ENCODE peak calls at places on chromosomes 6 and 20, in ten cellular contexts. One of them, this sample, is unnamed.

GRCh38 chr6:73308712-73309533 is 45.2 kb downstream of the DPPA5 start:
- DNase-seq in ovary: no peak
- DNase-seq in mesendoderm: peak
- DNase-seq in SK-MEL-5: no peak
- DNase-seq in HT1080: peak
- DNase-seq in stimulated activated CD4-positive, alpha-beta T cell treated with anti-CD3 and anti-CD28 coated beads, Interleukin-15, amount 100 ng/mL, for 24 hours: peak
- DNase-seq in epithelial cell of esophagus: peak
- DNase-seq in AG08395: no peak
- DNase-seq in foreskin fibroblast: no peak
- DNase-seq in fibroblast of villous mesenchyme: peak
- DNase-seq in this sample: peak

GRCh38 chr6:138514860-138515540 is 15.7 kb upstream of the NHSL1 start:
- DNase-seq in ovary: no peak
- DNase-seq in foreskin fibroblast: no peak
- DNase-seq in mesendoderm: no peak
- DNase-seq in epithelial cell of esophagus: no peak
- DNase-seq in AG08395: no peak
- DNase-seq in stimulated activated CD4-positive, alpha-beta T cell treated with anti-CD3 and anti-CD28 coated beads, Interleukin-15, amount 100 ng/mL, for 24 hours: peak
- DNase-seq in SK-MEL-5: peak
- DNase-seq in HT1080: peak
- DNase-seq in fibroblast of villous mesenchyme: no peak
- DNase-seq in this sample: no peak

GRCh38 chr6:142058216-142058925 is 74.4 kb upstream of the GJE1 start:
- DNase-seq in ovary: no peak
- DNase-seq in SK-MEL-5: no peak
- DNase-seq in HT1080: no peak
- DNase-seq in fibroblast of villous mesenchyme: peak
- DNase-seq in stimulated activated CD4-positive, alpha-beta T cell treated with anti-CD3 and anti-CD28 coated beads, Interleukin-15, amount 100 ng/mL, for 24 hours: no peak
- DNase-seq in epithelial cell of esophagus: no peak
- DNase-seq in foreskin fibroblast: peak
- DNase-seq in mesendoderm: no peak
- DNase-seq in AG08395: no peak
- DNase-seq in this sample: no peak

GRCh38 chr6:75151013-75151412 is 54.8 kb downstream of the COL12A1 start:
- DNase-seq in HT1080: no peak
- DNase-seq in mesendoderm: no peak
- DNase-seq in ovary: no peak
- DNase-seq in fibroblast of villous mesenchyme: no peak
- DNase-seq in SK-MEL-5: no peak
- DNase-seq in AG08395: no peak
- DNase-seq in epithelial cell of esophagus: peak
- DNase-seq in stimulated activated CD4-positive, alpha-beta T cell treated with anti-CD3 and anti-CD28 coated beads, Interleukin-15, amount 100 ng/mL, for 24 hours: no peak
- DNase-seq in foreskin fibroblast: peak
- DNase-seq in this sample: peak

GRCh38 chr6:137089305-137089704 is 44.5 kb upstream of the IL20RA start:
- DNase-seq in epithelial cell of esophagus: no peak
- DNase-seq in ovary: no peak
- DNase-seq in stimulated activated CD4-positive, alpha-beta T cell treated with anti-CD3 and anti-CD28 coated beads, Interleukin-15, amount 100 ng/mL, for 24 hours: no peak
- DNase-seq in SK-MEL-5: no peak
- DNase-seq in fibroblast of villous mesenchyme: no peak
- DNase-seq in mesendoderm: no peak
- DNase-seq in AG08395: no peak
- DNase-seq in foreskin fibroblast: no peak
- DNase-seq in HT1080: no peak
- DNase-seq in this sample: no peak

GRCh38 chr6:32255212-32256153 is 31.6 kb upstream of the NOTCH4 start:
- DNase-seq in fibroblast of villous mesenchyme: peak
- DNase-seq in SK-MEL-5: peak
- DNase-seq in HT1080: peak
- DNase-seq in mesendoderm: peak
- DNase-seq in epithelial cell of esophagus: peak
- DNase-seq in ovary: peak
- DNase-seq in stimulated activated CD4-positive, alpha-beta T cell treated with anti-CD3 and anti-CD28 coated beads, Interleukin-15, amount 100 ng/mL, for 24 hours: peak
- DNase-seq in AG08395: peak
- DNase-seq in foreskin fibroblast: peak
- DNase-seq in this sample: peak

GRCh38 chr20:16027710-16028109 is 545.5 kb downstream of the KIF16B start:
- DNase-seq in mesendoderm: peak
- DNase-seq in fibroblast of villous mesenchyme: no peak
- DNase-seq in SK-MEL-5: no peak
- DNase-seq in epithelial cell of esophagus: no peak
- DNase-seq in foreskin fibroblast: no peak
- DNase-seq in stimulated activated CD4-positive, alpha-beta T cell treated with anti-CD3 and anti-CD28 coated beads, Interleukin-15, amount 100 ng/mL, for 24 hours: no peak
- DNase-seq in ovary: no peak
- DNase-seq in HT1080: no peak
- DNase-seq in AG08395: no peak
- DNase-seq in this sample: no peak

GRCh38 chr6:150408842-150409241 is 40.0 kb downstream of the IYD start:
- DNase-seq in stimulated activated CD4-positive, alpha-beta T cell treated with anti-CD3 and anti-CD28 coated beads, Interleukin-15, amount 100 ng/mL, for 24 hours: no peak
- DNase-seq in AG08395: no peak
- DNase-seq in foreskin fibroblast: no peak
- DNase-seq in SK-MEL-5: no peak
- DNase-seq in ovary: no peak
- DNase-seq in fibroblast of villous mesenchyme: no peak
- DNase-seq in epithelial cell of esophagus: peak
- DNase-seq in HT1080: no peak
- DNase-seq in mesendoderm: no peak
- DNase-seq in this sample: no peak

GRCh38 chr6:158014505-158015187 is 33.0 kb downstream of the SYNJ2 start:
- DNase-seq in SK-MEL-5: no peak
- DNase-seq in stimulated activated CD4-positive, alpha-beta T cell treated with anti-CD3 and anti-CD28 coated beads, Interleukin-15, amount 100 ng/mL, for 24 hours: no peak
- DNase-seq in mesendoderm: no peak
- DNase-seq in AG08395: peak
- DNase-seq in fibroblast of villous mesenchyme: no peak
- DNase-seq in HT1080: peak
- DNase-seq in foreskin fibroblast: no peak
- DNase-seq in epithelial cell of esophagus: no peak
- DNase-seq in ovary: peak
- DNase-seq in this sample: no peak

GRCh38 chr6:32092760-32093497 is 16.2 kb downstream of the TNXB start:
- DNase-seq in HT1080: no peak
- DNase-seq in stimulated activated CD4-positive, alpha-beta T cell treated with anti-CD3 and anti-CD28 coated beads, Interleukin-15, amount 100 ng/mL, for 24 hours: no peak
- DNase-seq in SK-MEL-5: no peak
- DNase-seq in foreskin fibroblast: no peak
- DNase-seq in AG08395: peak
- DNase-seq in ovary: peak
- DNase-seq in epithelial cell of esophagus: no peak
- DNase-seq in fibroblast of villous mesenchyme: peak
- DNase-seq in mesendoderm: no peak
- DNase-seq in this sample: no peak

GRCh38 chr20:45052698-45053440 is 48.1 kb downstream of the KCNS1 start:
- DNase-seq in epithelial cell of esophagus: no peak
- DNase-seq in mesendoderm: no peak
- DNase-seq in HT1080: peak
- DNase-seq in SK-MEL-5: peak
- DNase-seq in ovary: no peak
- DNase-seq in stimulated activated CD4-positive, alpha-beta T cell treated with anti-CD3 and anti-CD28 coated beads, Interleukin-15, amount 100 ng/mL, for 24 hours: peak
- DNase-seq in foreskin fibroblast: peak
- DNase-seq in fibroblast of villous mesenchyme: peak
- DNase-seq in AG08395: peak
- DNase-seq in this sample: no peak

GRCh38 chr20:31712112-31712553 is 10.5 kb downstream of the BCL2L1 start:
- DNase-seq in mesendoderm: no peak
- DNase-seq in fibroblast of villous mesenchyme: no peak
- DNase-seq in stimulated activated CD4-positive, alpha-beta T cell treated with anti-CD3 and anti-CD28 coated beads, Interleukin-15, amount 100 ng/mL, for 24 hours: no peak
- DNase-seq in AG08395: no peak
- DNase-seq in ovary: no peak
- DNase-seq in HT1080: no peak
- DNase-seq in foreskin fibroblast: no peak
- DNase-seq in epithelial cell of esophagus: no peak
- DNase-seq in SK-MEL-5: no peak
- DNase-seq in this sample: no peak

GRCh38 chr6:147382945-147383554 is 125.4 kb upstream of the SAMD5 start:
- DNase-seq in SK-MEL-5: peak
- DNase-seq in mesendoderm: peak
- DNase-seq in fibroblast of villous mesenchyme: peak
- DNase-seq in stimulated activated CD4-positive, alpha-beta T cell treated with anti-CD3 and anti-CD28 coated beads, Interleukin-15, amount 100 ng/mL, for 24 hours: no peak
- DNase-seq in AG08395: peak
- DNase-seq in HT1080: peak
- DNase-seq in ovary: no peak
- DNase-seq in foreskin fibroblast: peak
- DNase-seq in epithelial cell of esophagus: peak
- DNase-seq in this sample: peak

GRCh38 chr6:167933847-167934246 is 63.6 kb upstream of the KIF25 start:
- DNase-seq in fibroblast of villous mesenchyme: no peak
- DNase-seq in foreskin fibroblast: no peak
- DNase-seq in HT1080: no peak
- DNase-seq in AG08395: no peak
- DNase-seq in epithelial cell of esophagus: no peak
- DNase-seq in SK-MEL-5: no peak
- DNase-seq in stimulated activated CD4-positive, alpha-beta T cell treated with anti-CD3 and anti-CD28 coated beads, Interleukin-15, amount 100 ng/mL, for 24 hours: no peak
- DNase-seq in ovary: no peak
- DNase-seq in mesendoderm: peak
- DNase-seq in this sample: no peak

GRCh38 chr6:111950661-111951426 is 77.6 kb upstream of the FYN start:
- DNase-seq in fibroblast of villous mesenchyme: no peak
- DNase-seq in foreskin fibroblast: peak
- DNase-seq in mesendoderm: no peak
- DNase-seq in epithelial cell of esophagus: no peak
- DNase-seq in stimulated activated CD4-positive, alpha-beta T cell treated with anti-CD3 and anti-CD28 coated beads, Interleukin-15, amount 100 ng/mL, for 24 hours: no peak
- DNase-seq in SK-MEL-5: no peak
- DNase-seq in AG08395: peak
- DNase-seq in HT1080: no peak
- DNase-seq in ovary: peak
- DNase-seq in this sample: no peak

GRCh38 chr6:42452171-42453026 is 673 bp upstream of the TRERF1 start:
- DNase-seq in ovary: peak
- DNase-seq in fibroblast of villous mesenchyme: peak
- DNase-seq in epithelial cell of esophagus: peak
- DNase-seq in mesendoderm: peak
- DNase-seq in foreskin fibroblast: peak
- DNase-seq in SK-MEL-5: peak
- DNase-seq in AG08395: peak
- DNase-seq in stimulated activated CD4-positive, alpha-beta T cell treated with anti-CD3 and anti-CD28 coated beads, Interleukin-15, amount 100 ng/mL, for 24 hours: peak
- DNase-seq in HT1080: peak
- DNase-seq in this sample: peak

GRCh38 chr6:49202923-49203322 is 260.1 kb downstream of the MMUT start:
- DNase-seq in epithelial cell of esophagus: peak
- DNase-seq in HT1080: no peak
- DNase-seq in AG08395: no peak
- DNase-seq in ovary: no peak
- DNase-seq in stimulated activated CD4-positive, alpha-beta T cell treated with anti-CD3 and anti-CD28 coated beads, Interleukin-15, amount 100 ng/mL, for 24 hours: no peak
- DNase-seq in SK-MEL-5: no peak
- DNase-seq in foreskin fibroblast: no peak
- DNase-seq in mesendoderm: no peak
- DNase-seq in fibroblast of villous mesenchyme: no peak
- DNase-seq in this sample: peak

GRCh38 chr6:118577972-118578371 is 29.9 kb downstream of the PLN start:
- DNase-seq in epithelial cell of esophagus: no peak
- DNase-seq in HT1080: no peak
- DNase-seq in mesendoderm: no peak
- DNase-seq in fibroblast of villous mesenchyme: no peak
- DNase-seq in stimulated activated CD4-positive, alpha-beta T cell treated with anti-CD3 and anti-CD28 coated beads, Interleukin-15, amount 100 ng/mL, for 24 hours: no peak
- DNase-seq in SK-MEL-5: no peak
- DNase-seq in ovary: no peak
- DNase-seq in AG08395: no peak
- DNase-seq in foreskin fibroblast: no peak
- DNase-seq in this sample: no peak

GRCh38 chr6:156430361-156430760 is 346.8 kb upstream of the ARID1B start:
- DNase-seq in stimulated activated CD4-positive, alpha-beta T cell treated with anti-CD3 and anti-CD28 coated beads, Interleukin-15, amount 100 ng/mL, for 24 hours: no peak
- DNase-seq in ovary: no peak
- DNase-seq in HT1080: no peak
- DNase-seq in AG08395: no peak
- DNase-seq in foreskin fibroblast: no peak
- DNase-seq in mesendoderm: no peak
- DNase-seq in epithelial cell of esophagus: no peak
- DNase-seq in SK-MEL-5: no peak
- DNase-seq in fibroblast of villous mesenchyme: no peak
- DNase-seq in this sample: no peak

GRCh38 chr20:46970937-46971630 is 76.4 kb downstream of the EYA2 start:
- DNase-seq in mesendoderm: peak
- DNase-seq in ovary: no peak
- DNase-seq in fibroblast of villous mesenchyme: peak
- DNase-seq in stimulated activated CD4-positive, alpha-beta T cell treated with anti-CD3 and anti-CD28 coated beads, Interleukin-15, amount 100 ng/mL, for 24 hours: peak
- DNase-seq in HT1080: peak
- DNase-seq in AG08395: peak
- DNase-seq in epithelial cell of esophagus: peak
- DNase-seq in foreskin fibroblast: peak
- DNase-seq in SK-MEL-5: peak
- DNase-seq in this sample: peak

GRCh38 chr6:137762168-137763090 is 104.6 kb upstream of the TNFAIP3 start:
- DNase-seq in foreskin fibroblast: no peak
- DNase-seq in AG08395: no peak
- DNase-seq in stimulated activated CD4-positive, alpha-beta T cell treated with anti-CD3 and anti-CD28 coated beads, Interleukin-15, amount 100 ng/mL, for 24 hours: no peak
- DNase-seq in fibroblast of villous mesenchyme: no peak
- DNase-seq in HT1080: no peak
- DNase-seq in mesendoderm: no peak
- DNase-seq in ovary: no peak
- DNase-seq in SK-MEL-5: no peak
- DNase-seq in epithelial cell of esophagus: no peak
- DNase-seq in this sample: no peak

This sample was measured in bronchial epithelial cell.